ENCODE peak calls at places on chromosomes 5 and 9, in nine cellular contexts. I, F, O, L, C, W, P, V and T are unnamed samples. For H3K4me1, the result is how much of the 10 kb centered on the place peaks cover.

GRCh38 chr9:117868594-117868993 is 164.4 kb downstream of the TLR4 start:
- DNase-seq in F (no peak), W (no peak), P (no peak), C (no peak), V (no peak), L (no peak), I (no peak), O (no peak), T (no peak)

GRCh38 chr9:80467632-80468031 is 895.9 kb downstream of the TLE4 start:
- DNase-seq in P (peak), I (no peak), F (no peak), C (peak), V (no peak), L (no peak), O (no peak), W (no peak), T (no peak)

GRCh38 chr9:93669116-93669957 is 93.0 kb downstream of the PHF2 start:
- DNase-seq in W (peak), C (no peak), I (peak), L (no peak), P (no peak), O (no peak), F (peak), V (peak), T (peak)

GRCh38 chr5:142277796-142278195 is 47.0 kb downstream of the SPRY4 start:
- DNase-seq in F (no peak), W (no peak), O (no peak), V (no peak), P (no peak), I (no peak), L (no peak), C (no peak), T (no peak)

GRCh38 chr9:22136446-22137140 is 127.5 kb upstream of the CDKN2B start:
- DNase-seq in V (no peak), W (no peak), C (peak), L (no peak), I (no peak), F (no peak), P (no peak), O (no peak), T (no peak)

GRCh38 chr9:69471433-69471832 is 146.4 kb downstream of the ENTREP1 start:
- DNase-seq in P (no peak), V (no peak), I (no peak), W (no peak), O (no peak), L (no peak), F (no peak), C (peak), T (no peak)

GRCh38 chr9:110580850-110581249 is 1.3 kb upstream of the SVEP1 start:
- DNase-seq in V (no peak), I (no peak), W (no peak), F (no peak), C (peak), P (no peak), L (no peak), O (no peak), T (no peak)

GRCh38 chr9:122125891-122126331 is 32.8 kb upstream of the TTLL11 start:
- DNase-seq in W (peak), C (peak), O (no peak), F (no peak), P (no peak), V (no peak), I (peak), L (no peak), T (peak)

GRCh38 chr5:116454417-116454927 is 120.2 kb downstream of the SEMA6A start:
- DNase-seq in W (no peak), L (no peak), P (peak), O (no peak), I (no peak), F (no peak), V (no peak), C (no peak), T (no peak)

GRCh38 chr5:157283434-157283833 is 17.5 kb downstream of the CYFIP2 start:
- DNase-seq in C (no peak), O (no peak), L (no peak), W (no peak), P (no peak), V (no peak), F (no peak), I (no peak), T (no peak)

GRCh38 chr9:16501726-16502125 is 368.7 kb downstream of the BNC2 start:
- DNase-seq in I (no peak), O (no peak), W (no peak), V (no peak), P (no peak), F (no peak), C (no peak), L (no peak), T (no peak)

GRCh38 chr5:81817980-81818379 is 67.1 kb upstream of the SSBP2 start:
- DNase-seq in F (no peak), O (no peak), I (no peak), L (no peak), C (no peak), V (no peak), W (no peak), P (no peak), T (no peak)

GRCh38 chr5:143190260-143190810 is 213.2 kb downstream of the NR3C1 start:
- DNase-seq in I (no peak), F (no peak), O (no peak), V (no peak), L (no peak), W (no peak), C (no peak), P (no peak), T (no peak)

GRCh38 chr5:179302499-179303185 is 42.6 kb downstream of the ADAMTS2 start:
- DNase-seq in W (no peak), O (no peak), I (peak), F (no peak), V (no peak), L (no peak), P (no peak), C (no peak), T (peak)

GRCh38 chr5:134008257-134008749 is 3.5 kb upstream of the VDAC1 start:
- DNase-seq in O (no peak), P (no peak), F (no peak), I (no peak), L (no peak), C (no peak), W (no peak), V (no peak), T (no peak)

GRCh38 chr9:123933401-123933800 is 3.5 kb upstream of the DENND1A start:
- DNase-seq in F (no peak), C (peak), P (no peak), W (no peak), I (no peak), V (no peak), L (no peak), O (no peak), T (peak)

GRCh38 chr5:80960531-80961375 is 590 bp downstream of the RASGRF2 start:
- DNase-seq in W (peak), P (peak), L (peak), I (no peak), V (peak), C (no peak), O (no peak), F (peak), T (peak)

GRCh38 chr5:174990909-174991308 is 266.5 kb downstream of the MSX2 start:
- DNase-seq in L (no peak), O (peak), I (no peak), F (no peak), C (no peak), V (no peak), W (no peak), P (peak), T (no peak)

GRCh38 chr9:14207352-14207995 is 106.5 kb downstream of the NFIB start:
- DNase-seq in W (no peak), I (no peak), V (no peak), O (no peak), C (no peak), L (no peak), F (no peak), P (no peak), T (no peak)

GRCh38 chr9:12813960-12814876 is 39.4 kb downstream of the LURAP1L start:
- DNase-seq in I (peak), V (no peak), L (no peak), P (peak), F (peak), C (peak), O (peak), W (no peak), T (peak)

GRCh38 chr5:57383093-57383861 is 99.3 kb downstream of the ACTBL2 start:
- DNase-seq in V (no peak), P (peak), W (no peak), O (no peak), I (no peak), C (peak), F (no peak), L (no peak), T (peak)

GRCh38 chr5:154944716-154945115 is 3.8 kb downstream of the MRPL22 start:
- DNase-seq in V (no peak), C (no peak), O (no peak), F (no peak), I (no peak), L (no peak), P (no peak), W (no peak), T (no peak)
- H3K4me1 ChIP-seq in V (under half), C (under half), O (under half), F (under half), I (under half), L (under half), P (under half), W (under half), T (under half)

GRCh38 chr5:113119271-113119924 is 142.8 kb downstream of the DCP2 start:
- DNase-seq in I (peak), F (peak), L (no peak), W (no peak), C (no peak), O (peak), P (peak), V (peak), T (no peak)

GRCh38 chr5:113118765-113119164 is 142.2 kb downstream of the DCP2 start:
- DNase-seq in W (no peak), I (no peak), P (no peak), V (peak), C (no peak), F (no peak), O (no peak), L (no peak), T (no peak)

GRCh38 chr5:113118298-113118697 is 141.7 kb downstream of the DCP2 start:
- DNase-seq in O (no peak), F (no peak), C (no peak), W (no peak), I (no peak), V (no peak), P (no peak), L (no peak), T (no peak)

GRCh38 chr5:113115956-113116355 is 139.4 kb downstream of the DCP2 start:
- DNase-seq in P (no peak), V (no peak), I (no peak), C (no peak), F (no peak), L (no peak), O (no peak), W (no peak), T (no peak)

GRCh38 chr5:113117543-113118110 is 141.0 kb downstream of the DCP2 start:
- DNase-seq in W (no peak), O (no peak), C (no peak), I (no peak), L (no peak), P (no peak), V (no peak), F (no peak), T (no peak)
- H3K4me1 ChIP-seq in W (under half), O (under half), C (under half), I (under half), L (under half), P (half or more), V (under half), F (under half), T (under half)

GRCh38 chr9:133754187-133754586 is 16.0 kb upstream of the SARDH start:
- DNase-seq in P (no peak), O (no peak), V (no peak), W (peak), L (no peak), F (no peak), C (no peak), I (peak), T (no peak)
- H3K4me1 ChIP-seq in P (under half), O (under half), V (under half), W (under half), L (under half), F (under half), C (under half), I (under half), T (under half)

GRCh38 chr5:72468606-72469005 is 38.6 kb downstream of the ZNF366 start:
- DNase-seq in C (no peak), W (no peak), F (no peak), O (no peak), P (no peak), L (no peak), I (no peak), V (no peak), T (no peak)
- H3K4me1 ChIP-seq in C (half or more), W (under half), F (under half), O (under half), P (under half), L (under half), I (under half), V (under half), T (under half)

GRCh38 chr9:136556166-136556565 is 10.3 kb upstream of the NOTCH1 start:
- DNase-seq in W (no peak), V (peak), C (no peak), L (no peak), O (no peak), F (no peak), I (no peak), P (no peak), T (no peak)
- H3K4me1 ChIP-seq in W (under half), V (under half), C (under half), L (under half), O (under half), F (under half), I (under half), P (under half), T (under half)

GRCh38 chr5:154800582-154800981 is 45.4 kb downstream of the LARP1 start:
- DNase-seq in W (no peak), F (no peak), I (no peak), L (no peak), V (no peak), C (no peak), P (no peak), O (no peak), T (no peak)
- H3K4me1 ChIP-seq in W (under half), F (under half), I (under half), L (under half), V (under half), C (under half), P (under half), O (under half), T (under half)

DNA sequence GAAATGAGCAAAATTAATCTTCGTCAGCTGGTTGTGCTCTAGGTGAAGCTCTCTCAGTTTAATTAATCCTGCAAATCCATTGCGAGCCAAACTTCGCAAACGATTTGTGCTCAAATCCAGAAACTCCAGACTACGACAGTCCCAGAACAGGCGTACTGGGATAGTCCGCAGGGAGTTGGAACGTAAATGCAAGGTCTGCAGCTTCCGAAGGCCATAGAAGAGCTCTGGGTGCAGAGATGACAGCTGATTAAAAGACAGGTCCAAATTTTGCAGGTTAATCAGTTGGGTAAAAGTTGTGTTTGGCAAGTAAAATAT is 1.3 kb downstream of the LRRTM2 start:
- DNase-seq in L (no peak), C (no peak), I (no peak), F (no peak), P (no peak), O (no peak), W (no peak), V (no peak), T (no peak)
- H3K4me1 ChIP-seq in L (under half), C (under half), I (under half), F (half or more), P (half or more), O (under half), W (under half), V (under half), T (under half)

DNA sequence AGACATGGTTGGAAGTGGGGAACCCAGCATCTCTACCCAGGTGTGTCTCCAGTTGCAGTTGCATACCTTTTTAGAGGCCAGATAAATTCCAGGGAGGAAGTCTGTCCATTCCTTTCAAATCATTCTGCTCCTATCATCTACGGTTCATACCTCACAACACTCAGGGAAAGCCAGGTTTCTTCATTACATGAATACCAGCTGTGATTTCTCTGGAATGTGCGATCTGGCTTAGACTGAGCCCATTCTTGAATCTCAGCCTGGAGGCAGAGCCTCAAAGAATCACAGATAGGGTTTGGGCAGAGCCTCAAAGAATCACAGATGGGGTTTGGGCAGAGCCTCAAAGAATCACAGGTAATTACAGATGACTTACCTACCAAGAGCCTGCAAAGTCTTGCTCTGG is 7.2 kb downstream of the P4HA2 start:
- DNase-seq in F (no peak), O (no peak), I (peak), P (no peak), C (no peak), V (no peak), L (no peak), W (no peak), T (no peak)
- H3K4me1 ChIP-seq in F (under half), O (under half), I (under half), P (half or more), C (under half), V (under half), L (under half), W (under half), T (under half)

GRCh38 chr9:99305124-99305523 is 83.0 kb downstream of the SEC61B start:
- DNase-seq in C (no peak), L (no peak), O (no peak), P (no peak), V (peak), F (no peak), I (no peak), W (no peak), T (no peak)
- H3K4me1 ChIP-seq in C (under half), L (under half), O (under half), P (under half), V (under half), F (under half), I (under half), W (under half), T (under half)